ENCODE peak calls at places on chromosomes 16 and 17, in ten cellular contexts. One of them, this sample, is unnamed.

GRCh38 chr17:43378766-43379165 is 20.0 kb upstream of the ARL4D start:
- DNase-seq in caudate nucleus: no peak
- DNase-seq in GM12864: no peak
- DNase-seq in dorsolateral prefrontal cortex: no peak
- DNase-seq in amniotic stem cell: no peak
- DNase-seq in A549: no peak
- DNase-seq in upper lobe of right lung: peak
- DNase-seq in AG09309: no peak
- DNase-seq in NT2/D1: no peak
- DNase-seq in NCI-H1417: no peak
- DNase-seq in this sample: no peak

GRCh38 chr16:17470871-17471744 is at the start of gene XYLT1:
- DNase-seq in AG09309: peak
- DNase-seq in amniotic stem cell: peak
- DNase-seq in NCI-H1417: peak
- DNase-seq in upper lobe of right lung: peak
- DNase-seq in A549: peak
- DNase-seq in NT2/D1: no peak
- DNase-seq in caudate nucleus: peak
- DNase-seq in GM12864: no peak
- DNase-seq in dorsolateral prefrontal cortex: peak
- DNase-seq in this sample: no peak

GRCh38 chr17:5537251-5537650 is 47.1 kb downstream of the NLRP1 start:
- DNase-seq in upper lobe of right lung: no peak
- DNase-seq in NT2/D1: no peak
- DNase-seq in amniotic stem cell: no peak
- DNase-seq in AG09309: no peak
- DNase-seq in dorsolateral prefrontal cortex: no peak
- DNase-seq in GM12864: no peak
- DNase-seq in caudate nucleus: no peak
- DNase-seq in NCI-H1417: no peak
- DNase-seq in A549: no peak
- DNase-seq in this sample: no peak

GRCh38 chr17:7930841-7931631 is 710 bp downstream of the TRAPPC1 start:
- DNase-seq in NT2/D1: no peak
- DNase-seq in amniotic stem cell: no peak
- DNase-seq in upper lobe of right lung: no peak
- DNase-seq in dorsolateral prefrontal cortex: no peak
- DNase-seq in caudate nucleus: no peak
- DNase-seq in GM12864: no peak
- DNase-seq in AG09309: no peak
- DNase-seq in NCI-H1417: no peak
- DNase-seq in A549: peak
- DNase-seq in this sample: no peak

GRCh38 chr17:37708616-37709212 is 36.1 kb downstream of the HNF1B start:
- DNase-seq in upper lobe of right lung: no peak
- DNase-seq in A549: peak
- DNase-seq in GM12864: no peak
- DNase-seq in caudate nucleus: no peak
- DNase-seq in NT2/D1: no peak
- DNase-seq in amniotic stem cell: no peak
- DNase-seq in AG09309: no peak
- DNase-seq in dorsolateral prefrontal cortex: no peak
- DNase-seq in NCI-H1417: no peak
- DNase-seq in this sample: no peak

GRCh38 chr17:12896386-12896785 is 107.1 kb downstream of the ARHGAP44 start:
- DNase-seq in AG09309: no peak
- DNase-seq in amniotic stem cell: no peak
- DNase-seq in NT2/D1: no peak
- DNase-seq in caudate nucleus: no peak
- DNase-seq in A549: no peak
- DNase-seq in upper lobe of right lung: no peak
- DNase-seq in NCI-H1417: no peak
- DNase-seq in GM12864: no peak
- DNase-seq in dorsolateral prefrontal cortex: no peak
- DNase-seq in this sample: no peak

GRCh38 chr17:65191805-65192740 is 54.9 kb downstream of the RGS9 start:
- DNase-seq in caudate nucleus: peak
- DNase-seq in amniotic stem cell: no peak
- DNase-seq in NT2/D1: no peak
- DNase-seq in A549: peak
- DNase-seq in upper lobe of right lung: no peak
- DNase-seq in NCI-H1417: peak
- DNase-seq in AG09309: no peak
- DNase-seq in GM12864: no peak
- DNase-seq in dorsolateral prefrontal cortex: no peak
- DNase-seq in this sample: no peak

GRCh38 chr17:48492401-48493298 is 38.2 kb downstream of the HOXB1 start:
- DNase-seq in NT2/D1: no peak
- DNase-seq in A549: peak
- DNase-seq in dorsolateral prefrontal cortex: no peak
- DNase-seq in amniotic stem cell: no peak
- DNase-seq in GM12864: no peak
- DNase-seq in upper lobe of right lung: peak
- DNase-seq in NCI-H1417: peak
- DNase-seq in AG09309: no peak
- DNase-seq in caudate nucleus: no peak
- DNase-seq in this sample: no peak

GRCh38 chr16:17347624-17348023 is 123.1 kb downstream of the XYLT1 start:
- DNase-seq in GM12864: no peak
- DNase-seq in upper lobe of right lung: no peak
- DNase-seq in NT2/D1: no peak
- DNase-seq in A549: no peak
- DNase-seq in caudate nucleus: no peak
- DNase-seq in NCI-H1417: no peak
- DNase-seq in amniotic stem cell: no peak
- DNase-seq in AG09309: no peak
- DNase-seq in dorsolateral prefrontal cortex: no peak
- DNase-seq in this sample: no peak

This sample was measured in esophagus squamous epithelium.